ENCODE peak calls at places on chromosomes 7 and 10, in eight cellular contexts. Q, D, R, I, E, K, U and O are unnamed samples.

GRCh38 chr10:99528256-99528866 is 4.4 kb upstream of the NKX2-3 start:
- DNase-seq in Q (no peak), D (no peak), R (no peak), I (no peak), E (no peak), K (no peak), U (no peak), O (no peak)

GRCh38 chr7:34991938-34992840 is 45.1 kb downstream of the DPY19L1 start:
- DNase-seq in Q (no peak), D (no peak), R (peak; percentile 9), I (no peak), E (peak; percentile 46), K (no peak), U (peak; percentile 31), O (no peak)

GRCh38 chr10:121245799-121246198 is 352.4 kb downstream of the FGFR2 start:
- DNase-seq in Q (no peak), D (no peak), R (no peak), I (no peak), E (no peak), K (peak; percentile 74), U (no peak), O (no peak)

GRCh38 chr7:73865738-73866445 is 4.9 kb downstream of the TMEM270 start:
- DNase-seq in Q (no peak), D (no peak), R (no peak), I (peak; percentile 70), E (peak; percentile 60), K (peak; percentile 46), U (no peak), O (no peak)

GRCh38 chr10:17006631-17007161 is 122.9 kb downstream of the CUBN start:
- DNase-seq in Q (no peak), D (no peak), R (no peak), I (no peak), E (no peak), K (peak; percentile 43), U (no peak), O (no peak)

GRCh38 chr10:5466451-5466996 is 32.8 kb downstream of the CALML5 start:
- DNase-seq in Q (peak; percentile 65), D (no peak), R (no peak), I (no peak), E (no peak), K (peak; percentile 99), U (no peak), O (no peak)

GRCh38 chr7:12584940-12585339 is 14.4 kb downstream of the SCIN start:
- DNase-seq in Q (peak; percentile 17), D (no peak), R (no peak), I (peak; percentile 24), E (peak; percentile 96), K (no peak), U (no peak), O (no peak)

GRCh38 chr7:41869091-41869490 is 166.2 kb upstream of the INHBA start:
- DNase-seq in Q (no peak), D (no peak), R (no peak), I (no peak), E (peak; percentile 63), K (no peak), U (no peak), O (no peak)

GRCh38 chr10:60246382-60246781 is 143.3 kb downstream of the ANK3 start:
- DNase-seq in Q (no peak), D (no peak), R (no peak), I (no peak), E (no peak), K (peak; percentile 6), U (no peak), O (no peak)

GRCh38 chr7:55440040-55440690 is 75.0 kb downstream of the LANCL2 start:
- DNase-seq in Q (no peak), D (no peak), R (no peak), I (no peak), E (no peak), K (no peak), U (no peak), O (no peak)

GRCh38 chr7:2758673-2759603 is 70.9 kb downstream of the AMZ1 start:
- DNase-seq in Q (no peak), D (no peak), R (no peak), I (no peak), E (no peak), K (no peak), U (no peak), O (no peak)

GRCh38 chr10:83881647-83882046 is 257.7 kb upstream of the GHITM start:
- DNase-seq in Q (no peak), D (no peak), R (no peak), I (no peak), E (no peak), K (no peak), U (no peak), O (no peak)

GRCh38 chr10:100866575-100867098 is 46.1 kb upstream of the SLF2 start:
- DNase-seq in Q (no peak), D (no peak), R (no peak), I (no peak), E (no peak), K (peak; percentile 18), U (no peak), O (no peak)

GRCh38 chr10:3499120-3499519 is 285.9 kb downstream of the KLF6 start:
- DNase-seq in Q (no peak), D (no peak), R (no peak), I (no peak), E (peak; percentile 17), K (no peak), U (no peak), O (no peak)

GRCh38 chr7:83410989-83411591 is 237.8 kb downstream of the SEMA3E start:
- DNase-seq in Q (peak; percentile 72), D (no peak), R (no peak), I (peak; percentile 4), E (peak; percentile 54), K (no peak), U (no peak), O (no peak)

GRCh38 chr7:155693826-155694225 is 49.4 kb downstream of the RBM33 start:
- DNase-seq in Q (no peak), D (no peak), R (no peak), I (no peak), E (no peak), K (no peak), U (no peak), O (no peak)

GRCh38 chr10:122062831-122063674 is 74.1 kb downstream of the TACC2 start:
- DNase-seq in Q (peak; percentile 49), D (peak; percentile 94), R (no peak), I (peak; percentile 82), E (peak; percentile 86), K (peak; percentile 95), U (no peak), O (no peak)

GRCh38 chr7:96090756-96091155 is 231.1 kb downstream of the SLC25A13 start:
- DNase-seq in Q (no peak), D (no peak), R (no peak), I (no peak), E (no peak), K (no peak), U (no peak), O (no peak)

GRCh38 chr7:104643587-104644217 is 315.3 kb downstream of the LHFPL3 start:
- DNase-seq in Q (peak; percentile 7), D (no peak), R (no peak), I (peak; percentile 22), E (peak; percentile 9), K (peak; percentile 21), U (no peak), O (no peak)